ENCODE peak calls at places on chromosome 12, in four cellular contexts. E is stimulated activated CD4-positive, alpha-beta T cell treated with anti-CD3 and anti-CD28 coated beads, Interleukin-1b, Interleukin-23, amount 100 ng/mL, for 4 hours; S is NCI-H1105; P is dermis blood vessel endothelial cell. H is an unnamed sample.

GRCh38 chr12:5912011-5912410 is 33.0 kb downstream of the ANO2 start:
- DNase-seq in E (no peak), S (no peak), P (no peak), H (no peak)

GRCh38 chr12:23843958-23844357 is 105.5 kb downstream of the SOX5 start:
- DNase-seq in E (no peak), S (no peak), P (no peak), H (no peak)

GRCh38 chr12:74624206-74624605 is 86.6 kb downstream of the ATXN7L3B start:
- DNase-seq in E (no peak), S (peak; percentile 62), P (no peak), H (no peak)

GRCh38 chr12:50925342-50925651 is 27.0 kb upstream of the HIGD1C start:
- DNase-seq in E (no peak), S (no peak), P (peak; percentile 9), H (no peak)

GRCh38 chr12:63843613-63844390 is 698 bp upstream of the SRGAP1 start:
- DNase-seq in E (peak; percentile 63), S (peak; percentile 96), P (peak; percentile 97), H (peak; percentile 71)

GRCh38 chr12:81627336-81628189 is 131.6 kb downstream of the PPFIA2 start:
- DNase-seq in E (no peak), S (peak; percentile 55), P (peak; percentile 46), H (peak; percentile 12)

GRCh38 chr12:76101739-76102385 is 17.4 kb upstream of the NAP1L1 start:
- DNase-seq in E (no peak), S (no peak), P (no peak), H (no peak)

GRCh38 chr12:101076940-101077351 is 133.1 kb downstream of the SLC5A8 start:
- DNase-seq in E (no peak), S (no peak), P (no peak), H (no peak)

GRCh38 chr12:107503851-107504502 is 181.6 kb upstream of the PWP1 start:
- DNase-seq in E (no peak), S (no peak), P (no peak), H (no peak)

GRCh38 chr12:50787618-50788017 is 23.7 kb downstream of the ATF1 start:
- DNase-seq in E (no peak), S (no peak), P (no peak), H (no peak)

GRCh38 chr12:79547044-79547734 is 143.6 kb downstream of the PAWR start:
- DNase-seq in E (no peak), S (no peak), P (peak; percentile 95), H (peak; percentile 94)

GRCh38 chr12:20369164-20370000 is 1.0 kb downstream of the PDE3A start:
- DNase-seq in E (no peak), S (peak; percentile 56), P (peak; percentile 69), H (no peak)

GRCh38 chr12:127774828-127775227 is 492.1 kb upstream of the TMEM132C start:
- DNase-seq in E (no peak), S (no peak), P (no peak), H (no peak)

GRCh38 chr12:41552507-41553047 is 364.5 kb downstream of the PDZRN4 start:
- DNase-seq in E (no peak), S (peak; percentile 49), P (peak; percentile 59), H (peak; percentile 5)